ENCODE peak calls at places on chromosomes 6 and 20, in five cellular contexts. One of them, this sample, is unnamed.

GRCh38 chr6:80638222-80639055 is 532.0 kb downstream of the BCKDHB start:
- DNase-seq in heart right ventricle: no peak
- DNase-seq in HEK293T: peak
- DNase-seq in astrocyte: peak
- DNase-seq in SW480: peak
- DNase-seq in this sample: no peak

GRCh38 chr6:125789576-125790402 is 971 bp upstream of the NCOA7 start:
- DNase-seq in HEK293T: peak
- DNase-seq in heart right ventricle: peak
- DNase-seq in SW480: peak
- DNase-seq in astrocyte: peak
- DNase-seq in this sample: peak

GRCh38 chr6:163148781-163149534 is 265.6 kb upstream of the QKI start:
- DNase-seq in heart right ventricle: no peak
- DNase-seq in HEK293T: no peak
- DNase-seq in astrocyte: no peak
- DNase-seq in SW480: no peak
- DNase-seq in this sample: no peak

GRCh38 chr6:142953373-142954273 is 8.6 kb upstream of the HIVEP2 start:
- DNase-seq in astrocyte: no peak
- DNase-seq in HEK293T: no peak
- DNase-seq in heart right ventricle: no peak
- DNase-seq in SW480: no peak
- DNase-seq in this sample: no peak

GRCh38 chr20:58194176-58194796 is 34.2 kb downstream of the ANKRD60 start:
- DNase-seq in HEK293T: no peak
- DNase-seq in astrocyte: no peak
- DNase-seq in heart right ventricle: no peak
- DNase-seq in SW480: no peak
- DNase-seq in this sample: no peak

GRCh38 chr6:151242420-151242841 is 2.7 kb downstream of the AKAP12 start:
- DNase-seq in HEK293T: no peak
- DNase-seq in heart right ventricle: no peak
- DNase-seq in SW480: no peak
- DNase-seq in astrocyte: peak
- DNase-seq in this sample: no peak

GRCh38 chr6:155524249-155524651 is 68.6 kb upstream of the NOX3 start:
- DNase-seq in SW480: no peak
- DNase-seq in heart right ventricle: no peak
- DNase-seq in astrocyte: peak
- DNase-seq in HEK293T: no peak
- DNase-seq in this sample: no peak

GRCh38 chr20:4444404-4444803 is 277.3 kb upstream of the PRND start:
- DNase-seq in astrocyte: peak
- DNase-seq in SW480: no peak
- DNase-seq in heart right ventricle: no peak
- DNase-seq in HEK293T: no peak
- DNase-seq in this sample: no peak

GRCh38 chr6:2132416-2132815 is 113.0 kb downstream of the GMDS start:
- DNase-seq in HEK293T: no peak
- DNase-seq in SW480: peak
- DNase-seq in heart right ventricle: no peak
- DNase-seq in astrocyte: peak
- DNase-seq in this sample: no peak

GRCh38 chr6:89690944-89691324 is 52.4 kb upstream of the LYRM2 start:
- DNase-seq in HEK293T: no peak
- DNase-seq in heart right ventricle: no peak
- DNase-seq in astrocyte: no peak
- DNase-seq in SW480: no peak
- DNase-seq in this sample: no peak

GRCh38 chr6:74269601-74269860 is 573.5 kb downstream of the CD109 start:
- DNase-seq in astrocyte: no peak
- DNase-seq in heart right ventricle: no peak
- DNase-seq in SW480: no peak
- DNase-seq in HEK293T: no peak
- DNase-seq in this sample: no peak

GRCh38 chr20:63518946-63519764 is 1.4 kb upstream of the PPDPF start:
- DNase-seq in HEK293T: no peak
- DNase-seq in astrocyte: no peak
- DNase-seq in SW480: no peak
- DNase-seq in heart right ventricle: peak
- DNase-seq in this sample: no peak

GRCh38 chr6:45626087-45626891 is 248.6 kb upstream of the SUPT3H start:
- DNase-seq in astrocyte: peak
- DNase-seq in SW480: no peak
- DNase-seq in heart right ventricle: no peak
- DNase-seq in HEK293T: no peak
- DNase-seq in this sample: no peak

GRCh38 chr20:44814937-44815336 is 4.6 kb upstream of the RIMS4 start:
- DNase-seq in SW480: no peak
- DNase-seq in astrocyte: no peak
- DNase-seq in HEK293T: no peak
- DNase-seq in heart right ventricle: no peak
- DNase-seq in this sample: no peak

GRCh38 chr6:30544666-30545272 is 11.5 kb downstream of the GNL1 start:
- DNase-seq in SW480: peak
- DNase-seq in astrocyte: peak
- DNase-seq in HEK293T: peak
- DNase-seq in heart right ventricle: no peak
- DNase-seq in this sample: peak

GRCh38 chr6:25041676-25042598 is 106.2 kb upstream of the RIPOR2 start:
- DNase-seq in HEK293T: no peak
- DNase-seq in heart right ventricle: no peak
- DNase-seq in SW480: no peak
- DNase-seq in astrocyte: no peak
- DNase-seq in this sample: no peak

GRCh38 chr6:41071501-41071922 is 644 bp downstream of the OARD1 start:
- DNase-seq in astrocyte: no peak
- DNase-seq in SW480: no peak
- DNase-seq in heart right ventricle: peak
- DNase-seq in HEK293T: no peak
- DNase-seq in this sample: no peak

This sample was measured in WERI-Rb-1.